ENCODE peak calls at places on chromosome 1, in nine cellular contexts. F is GM10248; L is colonic mucosa; T is HTR-8/SVneo; P is Panc1; E is stimulated activated CD4-positive, alpha-beta T cell treated with anti-CD3 and anti-CD28 coated beads, TNF-alpha, amount 100 ng/mL, for 48 hours; S is activated T-helper 1 cell treated with anti-CD3 and anti-CD28 coated beads, Interleukin-2, amount 50 U/mL, for 16 hours; B is NCI-H2029 treated with DMSO at 0.1 percent for 48 hours; Z is anterior cingulate cortex. Y is an unnamed sample.

GRCh38 chr1:197073978-197074377 is 6.9 kb upstream of the F13B start:
- DNase-seq in Z (no peak), F (no peak), L (no peak), S (no peak), E (no peak), T (no peak), B (no peak), P (no peak), Y (no peak)

GRCh38 chr1:12549460-12550349 is 68.3 kb downstream of the DHRS3 start:
- DNase-seq in T (peak), S (no peak), L (peak), B (peak), Z (no peak), E (no peak), F (no peak), P (peak), Y (peak)

GRCh38 chr1:235326719-235327558 is 1.0 kb downstream of the ARID4B start:
- DNase-seq in B (peak), Z (no peak), L (peak), F (peak), P (no peak), T (no peak), S (peak), E (peak), Y (no peak)

GRCh38 chr1:156647351-156647750 is 5.4 kb downstream of the BCAN start:
- DNase-seq in Z (no peak), P (no peak), L (no peak), S (no peak), F (no peak), E (no peak), B (no peak), T (no peak), Y (no peak)

GRCh38 chr1:199512037-199512710 is 515.3 kb upstream of the NR5A2 start:
- DNase-seq in B (no peak), T (no peak), P (no peak), E (no peak), Z (no peak), F (no peak), S (no peak), L (no peak), Y (no peak)

GRCh38 chr1:119084651-119085262 is 55.7 kb downstream of the WARS2 start:
- DNase-seq in E (no peak), Z (no peak), B (no peak), F (no peak), P (no peak), L (no peak), T (no peak), S (no peak), Y (no peak)

GRCh38 chr1:207414606-207415108 is 39.5 kb upstream of the CR2 start:
- DNase-seq in T (no peak), S (no peak), P (no peak), E (peak), L (no peak), F (peak), B (no peak), Z (no peak), Y (no peak)

GRCh38 chr1:186804669-186805068 is 24.1 kb upstream of the PLA2G4A start:
- DNase-seq in Z (no peak), B (no peak), S (no peak), T (no peak), E (no peak), L (no peak), F (no peak), P (no peak), Y (no peak)